ENCODE peak calls at places on chromosomes 4 and X, in four cellular contexts. One of them, this sample, is unnamed.

GRCh38 chr4:83189631-83190136 is 75.2 kb upstream of the PLAC8 start:
- DNase-seq in prostate gland: no peak
- DNase-seq in heart right ventricle: no peak
- DNase-seq in dorsolateral prefrontal cortex: no peak
- DNase-seq in this sample: no peak

GRCh38 chr4:157912212-157912611 is 260.6 kb downstream of the GASK1B start:
- DNase-seq in prostate gland: no peak
- DNase-seq in heart right ventricle: no peak
- DNase-seq in dorsolateral prefrontal cortex: no peak
- DNase-seq in this sample: no peak

GRCh38 chrX:30327762-30328161 is 18.6 kb upstream of the NR0B1 start:
- DNase-seq in prostate gland: no peak
- DNase-seq in heart right ventricle: no peak
- DNase-seq in dorsolateral prefrontal cortex: no peak
- DNase-seq in this sample: no peak

GRCh38 chr4:153023692-153024394 is 87.7 kb downstream of the FHDC1 start:
- DNase-seq in prostate gland: peak; percentile 42
- DNase-seq in heart right ventricle: no peak
- DNase-seq in dorsolateral prefrontal cortex: no peak
- DNase-seq in this sample: no peak

GRCh38 chrX:108347800-108348199 is 90.4 kb downstream of the COL4A6 start:
- DNase-seq in prostate gland: no peak
- DNase-seq in heart right ventricle: no peak
- DNase-seq in dorsolateral prefrontal cortex: no peak
- DNase-seq in this sample: no peak

GRCh38 chr4:15202481-15202880 is 200.2 kb downstream of the CPEB2 start:
- DNase-seq in prostate gland: no peak
- DNase-seq in heart right ventricle: no peak
- DNase-seq in dorsolateral prefrontal cortex: no peak
- DNase-seq in this sample: no peak

GRCh38 chr4:6331468-6331867 is 61.8 kb downstream of the WFS1 start:
- DNase-seq in prostate gland: no peak
- DNase-seq in heart right ventricle: no peak
- DNase-seq in dorsolateral prefrontal cortex: no peak
- DNase-seq in this sample: no peak

GRCh38 chrX:132093239-132093860 is 34.5 kb downstream of the FRMD7 start:
- DNase-seq in prostate gland: no peak
- DNase-seq in heart right ventricle: no peak
- DNase-seq in dorsolateral prefrontal cortex: no peak
- DNase-seq in this sample: no peak

GRCh38 chrX:47633671-47634590 is 4.2 kb upstream of the CFP start:
- DNase-seq in prostate gland: no peak
- DNase-seq in heart right ventricle: no peak
- DNase-seq in dorsolateral prefrontal cortex: no peak
- DNase-seq in this sample: no peak

GRCh38 chr4:41069838-41070237 is 144.5 kb downstream of the APBB2 start:
- DNase-seq in prostate gland: no peak
- DNase-seq in heart right ventricle: no peak
- DNase-seq in dorsolateral prefrontal cortex: no peak
- DNase-seq in this sample: no peak

GRCh38 chr4:22695011-22695410 is 2.3 kb downstream of the GBA3 start:
- DNase-seq in prostate gland: no peak
- DNase-seq in heart right ventricle: no peak
- DNase-seq in dorsolateral prefrontal cortex: no peak
- DNase-seq in this sample: no peak

GRCh38 chr4:173590697-173591096 is 60.7 kb upstream of the HAND2 start:
- DNase-seq in prostate gland: no peak
- DNase-seq in heart right ventricle: peak; percentile 40
- DNase-seq in dorsolateral prefrontal cortex: no peak
- DNase-seq in this sample: no peak

GRCh38 chr4:124199755-124200154 is 512.8 kb downstream of the ANKRD50 start:
- DNase-seq in prostate gland: no peak
- DNase-seq in heart right ventricle: no peak
- DNase-seq in dorsolateral prefrontal cortex: no peak
- DNase-seq in this sample: no peak

GRCh38 chrX:109934935-109935334 is 68.0 kb upstream of the TMEM164 start:
- DNase-seq in prostate gland: no peak
- DNase-seq in heart right ventricle: no peak
- DNase-seq in dorsolateral prefrontal cortex: no peak
- DNase-seq in this sample: no peak

GRCh38 chrX:101617211-101618191 is at the start of gene ARMCX6:
- DNase-seq in prostate gland: peak; percentile 60
- DNase-seq in heart right ventricle: peak; percentile 75
- DNase-seq in dorsolateral prefrontal cortex: peak; percentile 75
- DNase-seq in this sample: peak; percentile 61

GRCh38 chr4:7423391-7423790 is 11.3 kb downstream of the PSAPL1 start:
- DNase-seq in prostate gland: no peak
- DNase-seq in heart right ventricle: no peak
- DNase-seq in dorsolateral prefrontal cortex: no peak
- DNase-seq in this sample: no peak

GRCh38 chr4:43224591-43224990 is 332.1 kb downstream of the GRXCR1 start:
- DNase-seq in prostate gland: no peak
- DNase-seq in heart right ventricle: no peak
- DNase-seq in dorsolateral prefrontal cortex: no peak
- DNase-seq in this sample: no peak

GRCh38 chr4:99405433-99406115 is 29.6 kb downstream of the ADH7 start:
- DNase-seq in prostate gland: peak; percentile 69
- DNase-seq in heart right ventricle: peak; percentile 73
- DNase-seq in dorsolateral prefrontal cortex: peak; percentile 38
- DNase-seq in this sample: peak; percentile 17

GRCh38 chr4:183838987-183839712 is 66.0 kb upstream of the STOX2 start:
- DNase-seq in prostate gland: no peak
- DNase-seq in heart right ventricle: no peak
- DNase-seq in dorsolateral prefrontal cortex: no peak
- DNase-seq in this sample: no peak

GRCh38 chr4:82801910-82802521 is 3.4 kb upstream of the SCD5 start:
- DNase-seq in prostate gland: no peak
- DNase-seq in heart right ventricle: no peak
- DNase-seq in dorsolateral prefrontal cortex: no peak
- DNase-seq in this sample: no peak

GRCh38 chr4:18847276-18847890 is 825.8 kb upstream of the LCORL start:
- DNase-seq in prostate gland: no peak
- DNase-seq in heart right ventricle: no peak
- DNase-seq in dorsolateral prefrontal cortex: no peak
- DNase-seq in this sample: no peak

GRCh38 chrX:100939336-100939735 is 10.6 kb upstream of the XKRX start:
- DNase-seq in prostate gland: no peak
- DNase-seq in heart right ventricle: no peak
- DNase-seq in dorsolateral prefrontal cortex: no peak
- DNase-seq in this sample: no peak

GRCh38 chr4:42904986-42905385 is 12.5 kb downstream of the GRXCR1 start:
- DNase-seq in prostate gland: peak; percentile 63
- DNase-seq in heart right ventricle: no peak
- DNase-seq in dorsolateral prefrontal cortex: peak; percentile 81
- DNase-seq in this sample: no peak

DNA sequence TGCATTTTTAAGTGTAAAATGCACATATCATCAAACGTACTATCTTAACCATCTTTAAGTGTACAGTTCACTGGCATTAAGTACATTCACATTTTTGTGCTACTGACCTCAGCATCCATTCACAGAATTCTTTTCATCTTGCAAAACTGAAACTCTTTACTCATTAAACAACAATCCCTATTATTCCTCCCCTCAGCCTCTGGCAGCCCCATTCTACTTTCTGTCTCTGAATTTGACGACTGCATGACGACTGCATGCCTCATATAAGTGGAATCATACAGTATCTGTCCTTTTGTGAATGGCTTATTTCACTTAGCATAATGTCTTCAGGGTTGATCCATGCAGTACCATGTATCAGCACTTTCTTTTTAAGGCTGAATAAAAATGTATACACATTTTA is 38.7 kb downstream of the CNKSR2 start:
- DNase-seq in prostate gland: no peak
- DNase-seq in heart right ventricle: no peak
- DNase-seq in dorsolateral prefrontal cortex: no peak
- DNase-seq in this sample: no peak
- H3K27ac ChIP-seq in prostate gland: no peak overlapping the region
- H3K27ac ChIP-seq in heart right ventricle: no peak overlapping the region
- H3K27ac ChIP-seq in dorsolateral prefrontal cortex: no peak overlapping the region
- H3K27ac ChIP-seq in this sample: no peak overlapping the region

DNA sequence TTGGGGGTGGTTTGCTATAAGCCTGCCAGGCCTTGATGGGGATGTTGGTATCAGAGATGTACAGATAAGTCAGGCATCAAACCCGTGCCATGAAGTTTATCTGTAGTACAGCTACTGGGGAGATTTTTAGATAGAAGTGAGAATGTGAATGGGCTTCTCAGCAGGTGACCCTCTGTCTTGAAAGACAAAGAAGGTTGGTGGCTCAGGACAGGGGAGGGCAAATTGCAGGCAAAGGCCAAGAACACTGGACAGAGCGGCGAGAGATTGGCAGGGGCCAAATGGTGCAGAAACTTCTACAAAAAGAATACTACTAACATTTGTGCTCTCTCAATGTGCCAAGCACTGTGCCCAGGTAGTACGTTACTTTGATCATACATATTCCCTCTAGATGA is 1.9 kb upstream of the PIM2 start:
- DNase-seq in prostate gland: no peak
- DNase-seq in heart right ventricle: no peak
- DNase-seq in dorsolateral prefrontal cortex: no peak
- DNase-seq in this sample: no peak
- H3K27ac ChIP-seq in prostate gland: no peak overlapping the region
- H3K27ac ChIP-seq in heart right ventricle: no peak overlapping the region
- H3K27ac ChIP-seq in dorsolateral prefrontal cortex: no peak overlapping the region
- H3K27ac ChIP-seq in this sample: no peak overlapping the region

DNA sequence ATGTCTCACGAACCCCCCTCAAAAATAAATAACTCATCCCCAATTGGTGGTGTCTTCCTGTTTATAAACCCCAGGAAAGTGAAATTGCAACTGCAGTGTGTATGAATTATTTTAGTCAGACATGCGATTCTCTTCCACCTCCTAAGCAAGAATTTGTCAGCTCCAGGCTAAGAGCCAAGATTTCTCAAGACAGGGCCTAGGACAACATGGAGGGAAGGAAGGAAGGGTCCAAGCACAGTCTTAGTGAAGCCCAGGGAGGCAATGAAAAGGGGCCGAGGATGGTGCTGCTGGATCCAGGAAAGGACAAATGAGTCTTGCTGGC is 20.0 kb downstream of the SH3KBP1 start:
- DNase-seq in prostate gland: no peak
- DNase-seq in heart right ventricle: peak; percentile 6
- DNase-seq in dorsolateral prefrontal cortex: no peak
- DNase-seq in this sample: no peak
- H3K27ac ChIP-seq in prostate gland: no peak overlapping the region
- H3K27ac ChIP-seq in heart right ventricle: peak overlapping the region; percentile 12
- H3K27ac ChIP-seq in dorsolateral prefrontal cortex: no peak overlapping the region
- H3K27ac ChIP-seq in this sample: no peak overlapping the region

GRCh38 chrX:74422576-74423288 is 1.4 kb downstream of the SLC16A2 start:
- DNase-seq in prostate gland: peak; percentile 23
- DNase-seq in heart right ventricle: peak; percentile 51
- DNase-seq in dorsolateral prefrontal cortex: peak; percentile 65
- DNase-seq in this sample: peak; percentile 2

GRCh38 chrX:74420194-74421035 is 878 bp upstream of the SLC16A2 start:
- DNase-seq in prostate gland: peak; percentile 56
- DNase-seq in heart right ventricle: peak; percentile 62
- DNase-seq in dorsolateral prefrontal cortex: peak; percentile 68
- DNase-seq in this sample: peak; percentile 49

GRCh38 chrX:74423289-74423985 is 2.1 kb downstream of the SLC16A2 start:
- DNase-seq in prostate gland: no peak
- DNase-seq in heart right ventricle: no peak
- DNase-seq in dorsolateral prefrontal cortex: no peak
- DNase-seq in this sample: no peak

GRCh38 chrX:74421181-74422028 is at the start of gene SLC16A2:
- DNase-seq in prostate gland: peak; percentile 69
- DNase-seq in heart right ventricle: peak; percentile 82
- DNase-seq in dorsolateral prefrontal cortex: peak; percentile 47
- DNase-seq in this sample: peak; percentile 30

GRCh38 chrX:74422029-74422352 is 698 bp downstream of the SLC16A2 start:
- DNase-seq in prostate gland: no peak
- DNase-seq in heart right ventricle: no peak
- DNase-seq in dorsolateral prefrontal cortex: no peak
- DNase-seq in this sample: no peak
- H3K27ac ChIP-seq in prostate gland: peak overlapping the region; percentile 93
- H3K27ac ChIP-seq in heart right ventricle: peak overlapping the region; percentile 94
- H3K27ac ChIP-seq in dorsolateral prefrontal cortex: peak overlapping the region; percentile 65
- H3K27ac ChIP-seq in this sample: peak overlapping the region; percentile 67

DNA sequence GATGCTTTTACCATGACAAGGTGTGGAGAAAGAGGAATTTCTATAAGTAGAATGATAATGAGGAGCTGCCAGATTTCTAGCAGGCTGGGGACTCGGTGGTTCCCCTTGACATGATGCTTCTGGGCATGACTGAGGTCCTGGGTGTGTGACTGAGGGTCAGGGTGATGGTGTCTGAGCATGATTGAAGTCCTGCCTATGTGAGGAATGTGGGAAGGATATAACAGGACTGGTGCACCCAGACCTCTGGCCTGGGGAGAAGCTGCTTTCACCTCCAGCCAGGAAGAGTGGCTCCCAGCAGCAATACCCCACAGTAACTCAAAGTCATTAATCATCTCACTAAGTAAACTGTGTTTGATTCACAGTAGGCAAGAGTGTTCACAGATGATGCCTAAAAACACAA is 17.4 kb downstream of the SORBS2 start:
- DNase-seq in prostate gland: no peak
- DNase-seq in heart right ventricle: no peak
- DNase-seq in dorsolateral prefrontal cortex: no peak
- DNase-seq in this sample: no peak
- H3K27ac ChIP-seq in prostate gland: no peak overlapping the region
- H3K27ac ChIP-seq in heart right ventricle: peak overlapping the region; percentile 77
- H3K27ac ChIP-seq in dorsolateral prefrontal cortex: no peak overlapping the region
- H3K27ac ChIP-seq in this sample: no peak overlapping the region

DNA sequence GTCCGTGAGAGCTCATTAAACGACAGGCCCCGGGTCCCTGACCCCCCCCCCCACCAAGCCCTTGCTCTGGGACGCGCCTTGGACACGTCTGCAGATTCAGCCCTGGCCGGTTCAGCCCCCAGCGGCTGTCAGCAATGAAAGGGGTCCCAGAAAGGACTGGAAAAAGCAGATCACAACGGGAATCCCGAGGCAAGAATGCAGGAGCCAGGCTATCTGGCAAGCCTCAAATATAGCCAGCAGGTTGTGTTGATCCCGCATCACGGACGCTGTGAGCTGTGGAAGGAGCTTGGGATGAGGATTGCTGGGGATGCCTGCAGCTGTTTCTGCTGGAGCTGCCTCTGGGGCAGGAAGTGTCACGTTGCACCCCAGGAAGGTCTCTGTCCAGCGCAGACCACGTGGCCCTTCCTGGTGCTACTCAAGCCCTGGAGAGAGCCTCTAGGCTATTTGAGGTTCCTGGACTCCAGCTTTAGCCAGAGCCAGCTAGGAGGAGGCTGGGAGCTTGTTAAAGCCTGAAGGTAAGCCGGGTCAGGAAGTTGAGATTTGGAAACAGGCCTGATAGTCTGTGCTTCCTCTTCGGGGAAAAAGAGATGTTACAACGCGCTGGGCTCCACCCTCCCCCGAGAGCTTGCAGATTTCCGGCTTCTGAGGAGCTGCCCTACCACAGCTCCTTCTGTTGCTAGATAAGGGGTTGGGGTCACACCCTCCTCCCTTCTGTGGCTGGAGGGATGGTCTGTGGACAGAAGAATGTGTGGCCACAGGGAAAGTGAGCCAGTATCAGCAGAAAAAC is 19.3 kb upstream of the CSF2RA start:
- DNase-seq in prostate gland: no peak
- DNase-seq in heart right ventricle: peak; percentile 64
- DNase-seq in dorsolateral prefrontal cortex: no peak
- DNase-seq in this sample: no peak
- H3K27ac ChIP-seq in prostate gland: no peak overlapping the region
- H3K27ac ChIP-seq in heart right ventricle: peak overlapping the region; percentile 52
- H3K27ac ChIP-seq in dorsolateral prefrontal cortex: peak overlapping the region; percentile 10
- H3K27ac ChIP-seq in this sample: no peak overlapping the region

GRCh38 chr4:1243451-1244080 is 5.4 kb downstream of the CTBP1 start:
- DNase-seq in prostate gland: no peak
- DNase-seq in heart right ventricle: no peak
- DNase-seq in dorsolateral prefrontal cortex: no peak
- DNase-seq in this sample: no peak
- H3K27ac ChIP-seq in prostate gland: no peak overlapping the region
- H3K27ac ChIP-seq in heart right ventricle: no peak overlapping the region
- H3K27ac ChIP-seq in dorsolateral prefrontal cortex: no peak overlapping the region
- H3K27ac ChIP-seq in this sample: no peak overlapping the region

GRCh38 chrX:123976671-123977316 is 15.3 kb downstream of the STAG2 start:
- DNase-seq in prostate gland: no peak
- DNase-seq in heart right ventricle: no peak
- DNase-seq in dorsolateral prefrontal cortex: no peak
- DNase-seq in this sample: no peak
- H3K27ac ChIP-seq in prostate gland: no peak overlapping the region
- H3K27ac ChIP-seq in heart right ventricle: no peak overlapping the region
- H3K27ac ChIP-seq in dorsolateral prefrontal cortex: no peak overlapping the region
- H3K27ac ChIP-seq in this sample: no peak overlapping the region

This sample was measured in caudate nucleus.